ENCODE peak calls at places on chromosomes 4 and X, in four cellular contexts. H is fibroblast of mammary gland, O is heart right ventricle, P is tibial artery. K is an unnamed sample.

GRCh38 chrX:10507181-10507580 is 113.2 kb downstream of the MID1 start:
- DNase-seq in H (no peak), O (no peak), P (no peak), K (no peak)

GRCh38 chr4:29653221-29653620 is 1066.9 kb upstream of the PCDH7 start:
- DNase-seq in P (no peak), H (no peak), O (no peak), K (no peak)

GRCh38 chrX:134695999-134696398 is 37.7 kb upstream of the PLAC1 start:
- DNase-seq in P (no peak), H (no peak), O (no peak), K (no peak)

GRCh38 chrX:146477341-146477740 is 332.2 kb upstream of the CXorf51B start:
- DNase-seq in H (no peak), O (no peak), P (no peak), K (no peak)

GRCh38 chrX:136447308-136447707 is 40.4 kb upstream of the BRS3 start:
- DNase-seq in H (no peak), P (no peak), O (no peak), K (no peak)

GRCh38 chr4:13367691-13368090 is 116.4 kb downstream of the RAB28 start:
- DNase-seq in H (no peak), O (no peak), P (no peak), K (no peak)

GRCh38 chr4:142336251-142336934 is 509.7 kb downstream of the INPP4B start:
- DNase-seq in O (no peak), P (no peak), H (no peak), K (no peak)

GRCh38 chr4:88291003-88291402 is 6.6 kb upstream of the PPM1K start:
- DNase-seq in H (peak; percentile 50), P (no peak), O (peak; percentile 42), K (no peak)

GRCh38 chr4:103994059-103994458 is 274.3 kb upstream of the TACR3 start:
- DNase-seq in O (no peak), P (no peak), H (peak; percentile 41), K (no peak)

GRCh38 chr4:6546681-6547447 is 28.1 kb upstream of the MAN2B2 start:
- DNase-seq in P (no peak), O (peak; percentile 36), H (peak; percentile 71), K (peak; percentile 28)

GRCh38 chr4:6548882-6549230 is 26.1 kb upstream of the MAN2B2 start:
- DNase-seq in H (no peak), P (no peak), O (no peak), K (no peak)

GRCh38 chr4:6549445-6549844 is 25.5 kb upstream of the MAN2B2 start:
- DNase-seq in H (no peak), P (no peak), O (no peak), K (no peak)

GRCh38 chr4:6549890-6550620 is 24.9 kb upstream of the MAN2B2 start:
- DNase-seq in O (peak; percentile 28), P (no peak), H (no peak), K (no peak)

DNA sequence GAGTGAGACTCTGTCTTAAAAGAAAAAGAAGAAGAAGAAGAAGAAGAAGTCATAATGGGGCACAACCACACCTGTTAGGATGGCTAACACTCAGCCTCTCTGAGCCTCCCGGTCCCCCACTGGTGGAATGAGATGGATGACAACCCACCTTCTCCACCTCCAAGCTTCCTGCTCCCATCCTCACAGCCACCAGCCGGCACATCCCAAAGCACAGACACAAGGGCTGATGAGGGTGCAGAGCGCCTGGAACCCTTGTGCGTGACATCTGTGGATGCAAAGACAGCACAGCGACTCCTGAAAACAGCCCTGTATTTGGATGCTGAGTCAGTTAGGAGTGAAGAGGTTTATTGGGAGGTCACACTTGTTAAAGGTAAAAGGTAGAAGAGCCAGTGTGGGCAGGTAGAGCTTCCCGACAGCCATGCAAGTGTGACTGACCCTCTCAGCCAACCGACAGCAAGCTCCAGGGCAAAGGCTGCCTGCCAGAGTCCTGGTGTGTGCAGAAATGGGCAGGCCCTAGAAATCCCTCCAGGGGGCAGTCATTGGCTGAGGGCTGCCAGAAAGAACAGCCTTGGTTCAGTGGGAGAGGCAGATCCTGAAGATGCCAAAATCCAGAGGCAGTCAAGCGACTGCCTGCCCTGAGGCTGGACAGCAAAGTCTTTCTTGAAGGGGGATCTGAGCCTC is 26.6 kb upstream of the MAN2B2 start:
- DNase-seq in O (peak; percentile 43), P (no peak), H (peak; percentile 47), K (no peak)
- TF ChIP-seq CTCF in O (peak; percentile 37), P (no peak), H (peak; percentile 46), K (no peak)

DNA sequence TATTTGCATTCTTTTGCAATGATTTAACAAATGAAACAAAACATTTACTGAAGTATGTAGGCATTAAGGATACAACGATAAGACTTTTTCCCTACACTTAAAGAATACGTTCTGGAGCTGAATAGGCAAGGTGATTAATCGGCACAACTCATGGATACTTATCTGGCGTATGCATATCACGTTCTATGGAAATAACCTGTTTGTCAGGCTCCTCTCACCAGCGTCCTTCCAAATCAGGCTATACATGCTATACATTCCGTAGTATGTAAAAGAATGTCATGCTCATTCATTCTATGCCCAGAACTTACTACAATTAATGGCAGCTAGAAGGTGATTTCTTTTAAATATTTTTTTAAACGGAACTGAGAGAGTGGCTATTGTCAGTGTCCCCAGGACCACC is 25.6 kb upstream of the TCEANC start:
- DNase-seq in H (no peak), O (no peak), P (no peak), K (no peak)
- H3K4me3 ChIP-seq in H (no peak overlapping the region), O (no peak overlapping the region), P (no peak overlapping the region), K (no peak overlapping the region)

GRCh38 chr4:149690726-149691125 is 124.9 kb downstream of the IQCM start:
- DNase-seq in H (no peak), P (no peak), O (no peak), K (no peak)
- TF ChIP-seq CTCF in H (peak; percentile 22), P (no peak), O (no peak), K (peak; percentile 17)

DNA sequence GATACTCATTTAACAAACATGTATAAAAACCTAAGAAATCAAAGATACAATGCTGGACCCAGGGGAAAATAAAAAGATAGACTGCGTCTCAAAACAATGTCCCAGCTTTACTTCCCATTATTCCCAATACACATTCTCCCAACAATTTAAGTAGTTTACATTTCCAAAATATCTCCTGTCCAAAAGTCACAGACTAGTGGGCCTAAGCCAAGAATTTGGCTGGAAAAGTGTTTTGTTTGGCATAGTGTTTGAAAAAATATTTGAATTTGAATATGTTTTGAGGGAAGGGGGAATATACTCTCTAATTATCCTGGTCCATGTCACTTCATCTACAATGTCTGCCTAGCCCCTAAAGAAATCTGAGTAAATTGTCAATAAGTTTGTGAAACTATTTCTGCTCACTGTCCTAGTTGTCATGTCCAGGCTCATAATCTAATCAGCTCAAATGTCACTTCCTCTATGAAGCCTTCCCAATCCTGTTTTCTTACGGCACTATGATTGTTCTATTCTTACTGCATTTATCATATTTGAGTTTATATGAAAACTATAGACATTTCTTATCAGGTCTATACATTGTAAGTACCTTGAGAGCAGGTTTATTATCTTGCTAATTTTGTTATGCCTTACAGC is 74.4 kb downstream of the SEC24D start:
- DNase-seq in H (no peak), O (no peak), P (no peak), K (no peak)
- H3K4me3 ChIP-seq in H (no peak overlapping the region), O (no peak overlapping the region), P (no peak overlapping the region), K (no peak overlapping the region)

K was measured in GM06990.